ENCODE peak calls at places on chromosomes 16 and 17, in five cellular contexts. Y is AG09309; K is stimulated activated CD4-positive, alpha-beta T cell treated with anti-CD3 and anti-CD28 coated beads, TNF-alpha, amount 100 ng/mL, for 48 hours; E is EL; B is HEK293T. W is an unnamed sample.
A peak's percentile ranks its signal among the peaks of the same experiment; 100 is the strongest.

GRCh38 chr17:48624544-48625501 is 1.3 kb downstream of the HOXB9 start:
- DNase-seq in Y (no peak), K (no peak), E (no peak), B (no peak), W (peak; percentile 63)

GRCh38 chr17:79779088-79779529 is 1.2 kb downstream of the CBX2 start:
- DNase-seq in Y (no peak), K (no peak), E (no peak), B (peak; percentile 33), W (no peak)

GRCh38 chr17:5031365-5032082 is 3.7 kb downstream of the SLC52A1 start:
- DNase-seq in Y (peak; percentile 23), K (peak; percentile 73), E (peak; percentile 80), B (peak; percentile 84), W (peak; percentile 89)

GRCh38 chr16:30628628-30629342 is 18.6 kb upstream of the ZNF689 start:
- DNase-seq in Y (no peak), K (peak; percentile 87), E (peak; percentile 73), B (peak; percentile 90), W (peak; percentile 81)

GRCh38 chr17:43695968-43696865 is 34.5 kb upstream of the MEOX1 start:
- DNase-seq in Y (no peak), K (no peak), E (no peak), B (no peak), W (peak; percentile 60)

GRCh38 chr16:13120557-13120956 is 219.2 kb downstream of the SHISA9 start:
- DNase-seq in Y (no peak), K (no peak), E (no peak), B (no peak), W (no peak)

GRCh38 chr17:67365762-67366192 is 600 bp downstream of the PSMD12 start:
- DNase-seq in Y (no peak), K (no peak), E (peak; percentile 68), B (no peak), W (peak; percentile 33)

GRCh38 chr16:69014811-69015210 is 90.6 kb upstream of the HAS3 start:
- DNase-seq in Y (no peak), K (no peak), E (no peak), B (no peak), W (no peak)

GRCh38 chr16:19175492-19176262 is 7.6 kb downstream of the SYT17 start:
- DNase-seq in Y (peak; percentile 11), K (no peak), E (no peak), B (no peak), W (no peak)

GRCh38 chr16:89061086-89061485 is 32.6 kb upstream of the ACSF3 start:
- DNase-seq in Y (no peak), K (no peak), E (no peak), B (no peak), W (no peak)

GRCh38 chr16:66026211-66026610 is 340.3 kb upstream of the CDH5 start:
- DNase-seq in Y (no peak), K (no peak), E (peak; percentile 15), B (peak; percentile 10), W (no peak)